ENCODE peak calls at places on chromosomes 4 and X, in five cellular contexts. F, U, Z, L and X are unnamed samples. For H3K4me1, the result is how much of the 10 kb centered on the place peaks cover.

GRCh38 chr4:80446664-80447063 is 111.1 kb downstream of the CFAP299 start:
- DNase-seq in F (no peak), U (no peak), Z (no peak), L (no peak), X (no peak)

GRCh38 chr4:173463816-173464215 is 64.9 kb upstream of the SCRG1 start:
- DNase-seq in F (no peak), U (no peak), Z (no peak), L (no peak), X (no peak)

GRCh38 chr4:37729649-37730004 is 43.5 kb upstream of the RELL1 start:
- DNase-seq in F (no peak), U (no peak), Z (no peak), L (no peak), X (no peak)

GRCh38 chrX:135382260-135382659 is 39.5 kb upstream of the SMIM10L2A start:
- DNase-seq in F (no peak), U (no peak), Z (no peak), L (no peak), X (no peak)

GRCh38 chrX:39877919-39878318 is 219.8 kb downstream of the BCOR start:
- DNase-seq in F (no peak), U (no peak), Z (no peak), L (no peak), X (no peak)

GRCh38 chr4:56757270-56757746 is 64.2 kb downstream of the SPINK2 start:
- DNase-seq in F (peak), U (peak), Z (peak), L (peak), X (peak)

GRCh38 chr4:83504544-83504943 is 19.6 kb upstream of the ABRAXAS1 start:
- DNase-seq in F (no peak), U (peak), Z (no peak), L (no peak), X (no peak)

GRCh38 chrX:150903110-150903508 is 4.6 kb upstream of the CD99L2 start:
- DNase-seq in F (no peak), U (no peak), Z (no peak), L (no peak), X (no peak)

GRCh38 chr4:176656108-176656507 is 136.6 kb downstream of the VEGFC start:
- DNase-seq in F (no peak), U (no peak), Z (no peak), L (no peak), X (no peak)

GRCh38 chr4:146368209-146368608 is 153.5 kb downstream of the SLC10A7 start:
- DNase-seq in F (no peak), U (peak), Z (no peak), L (no peak), X (no peak)

GRCh38 chr4:153950100-153950979 is 161.5 kb upstream of the SFRP2 start:
- DNase-seq in F (no peak), U (no peak), Z (no peak), L (no peak), X (no peak)

GRCh38 chr4:80036949-80037348 is 36.1 kb downstream of the ANTXR2 start:
- DNase-seq in F (no peak), U (peak), Z (no peak), L (no peak), X (no peak)

DNA sequence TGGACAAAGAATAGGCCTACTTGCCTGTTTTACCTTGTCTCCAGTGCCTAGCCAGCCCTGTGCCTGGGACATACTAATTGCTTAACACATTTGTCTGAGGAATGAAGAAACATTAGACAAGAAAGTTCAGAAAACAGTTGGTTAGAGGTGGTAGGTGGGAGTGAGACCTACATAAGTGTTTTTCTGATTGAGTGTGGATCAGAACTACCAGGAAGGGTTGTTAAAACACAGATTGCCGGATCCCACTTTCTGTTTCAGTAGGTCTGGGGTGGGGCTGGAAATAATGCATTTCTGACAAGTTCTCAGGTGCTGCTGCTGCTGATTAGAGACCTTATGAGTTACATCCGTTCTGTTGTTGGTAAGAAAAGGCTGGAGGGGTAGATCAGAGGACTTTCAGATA is 5.7 kb upstream of the JADE1 start:
- DNase-seq in F (no peak), U (no peak), Z (no peak), L (no peak), X (no peak)
- H3K4me3 ChIP-seq in F (no peak), U (no peak), Z (no peak), L (no peak), X (no peak)

GRCh38 chr4:8109406-8110065 is 49.1 kb downstream of the ABLIM2 start:
- DNase-seq in F (no peak), U (no peak), Z (peak), L (no peak), X (no peak)
- H3K4me1 ChIP-seq in F (under half), U (under half), Z (under half), L (under half), X (under half)

GRCh38 chr4:155376387-155377268 is at the start of gene MAP9:
- DNase-seq in F (peak), U (peak), Z (peak), L (peak), X (no peak)

GRCh38 chr4:155371432-155372043 is 5.2 kb downstream of the MAP9 start:
- DNase-seq in F (no peak), U (peak), Z (no peak), L (no peak), X (no peak)

GRCh38 chr4:155377281-155377680 is 516 bp upstream of the MAP9 start:
- DNase-seq in F (no peak), U (no peak), Z (no peak), L (no peak), X (no peak)
- H3K4me3 ChIP-seq in F (peak), U (no peak), Z (no peak), L (no peak), X (no peak)

DNA sequence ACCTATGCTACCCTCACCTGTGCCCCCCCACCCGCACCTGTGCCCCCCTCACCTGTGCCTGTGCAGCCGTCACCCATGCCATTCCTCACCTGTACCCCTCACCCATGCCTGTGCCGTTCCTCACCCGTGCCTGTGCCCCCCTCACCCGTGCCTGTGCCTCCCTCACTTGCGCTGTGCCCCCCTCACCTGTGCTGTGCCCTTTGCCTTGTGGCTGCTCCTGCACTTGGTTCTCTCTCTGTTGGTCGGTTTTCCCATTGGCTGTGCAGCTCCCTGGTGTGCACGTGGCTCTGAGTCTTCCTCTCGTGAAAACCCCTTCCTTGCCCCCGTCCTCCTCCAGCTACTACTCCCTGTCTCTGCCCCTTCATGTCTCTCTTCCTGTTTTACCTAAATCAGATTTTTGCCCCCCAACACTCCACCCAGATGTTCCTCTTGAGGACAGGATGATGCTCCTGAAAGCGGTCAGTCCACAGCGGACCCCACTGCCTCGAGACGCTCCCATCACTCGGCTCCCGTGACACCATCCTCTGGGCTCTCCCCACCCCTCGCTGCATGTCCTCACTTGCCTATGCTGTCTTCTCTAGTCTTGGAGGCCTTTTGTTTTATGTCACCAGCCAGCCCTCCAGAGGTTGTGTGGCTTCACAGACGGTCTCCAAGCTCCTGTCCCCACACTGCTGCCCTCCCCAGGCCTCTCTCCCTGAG is 6.8 kb downstream of the MAEA start:
- DNase-seq in F (no peak), U (no peak), Z (no peak), L (peak), X (no peak)
- H3K4me1 ChIP-seq in F (under half), U (under half), Z (under half), L (under half), X (under half)

GRCh38 chrX:107506596-107507031 is 57.2 kb downstream of the FRMPD3 start:
- DNase-seq in F (no peak), U (no peak), Z (no peak), L (no peak), X (no peak)
- H3K4me3 ChIP-seq in F (no peak), U (no peak), Z (no peak), L (no peak), X (no peak)

GRCh38 chr4:168773388-168774195 is 236.5 kb downstream of the CBR4 start:
- DNase-seq in F (no peak), U (no peak), Z (peak), L (no peak), X (no peak)
- H3K4me1 ChIP-seq in F (under half), U (under half), Z (under half), L (under half), X (under half)

GRCh38 chr4:130110189-130110588 is 1014.2 kb downstream of the C4orf33 start:
- DNase-seq in F (no peak), U (no peak), Z (no peak), L (no peak), X (no peak)
- H3K4me3 ChIP-seq in F (no peak), U (no peak), Z (no peak), L (no peak), X (no peak)

GRCh38 chr4:143207555-143207954 is 22.8 kb downstream of the USP38 start:
- DNase-seq in F (no peak), U (peak), Z (no peak), L (no peak), X (peak)

GRCh38 chr4:143199503-143199902 is 14.8 kb downstream of the USP38 start:
- DNase-seq in F (no peak), U (no peak), Z (no peak), L (no peak), X (no peak)

GRCh38 chr4:143202824-143203223 is 18.1 kb downstream of the USP38 start:
- DNase-seq in F (no peak), U (no peak), Z (no peak), L (no peak), X (no peak)

DNA sequence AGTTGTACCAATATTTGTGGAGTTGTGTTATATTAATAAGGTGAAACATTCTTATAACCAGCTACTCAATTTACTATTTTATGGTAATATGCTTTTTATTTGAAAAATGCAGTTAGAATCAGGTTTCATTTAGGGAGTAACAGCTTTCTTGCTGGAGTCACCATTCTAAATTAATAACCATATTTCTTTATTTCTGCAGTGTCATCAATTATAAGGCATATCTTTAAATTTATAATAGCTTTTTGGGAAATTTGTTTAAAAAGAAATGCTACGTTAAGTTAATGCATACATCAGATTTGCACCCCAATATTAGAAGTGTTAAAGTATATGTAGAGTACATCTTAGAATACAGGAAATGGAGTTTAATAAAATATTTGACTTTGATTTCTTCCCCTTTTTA is 18.9 kb downstream of the USP38 start:
- DNase-seq in F (no peak), U (no peak), Z (no peak), L (no peak), X (no peak)
- H3K4me1 ChIP-seq in F (under half), U (under half), Z (under half), L (under half), X (under half)

GRCh38 chr4:17492876-17493275 is 19.0 kb downstream of the QDPR start:
- DNase-seq in F (no peak), U (no peak), Z (no peak), L (no peak), X (no peak)

GRCh38 chr4:17492058-17492741 is 19.7 kb downstream of the QDPR start:
- DNase-seq in F (no peak), U (no peak), Z (no peak), L (no peak), X (no peak)

GRCh38 chr4:17494258-17494657 is 17.6 kb downstream of the QDPR start:
- DNase-seq in F (no peak), U (peak), Z (no peak), L (no peak), X (no peak)

GRCh38 chr4:17494833-17495232 is 17.1 kb downstream of the QDPR start:
- DNase-seq in F (no peak), U (no peak), Z (no peak), L (no peak), X (no peak)

DNA sequence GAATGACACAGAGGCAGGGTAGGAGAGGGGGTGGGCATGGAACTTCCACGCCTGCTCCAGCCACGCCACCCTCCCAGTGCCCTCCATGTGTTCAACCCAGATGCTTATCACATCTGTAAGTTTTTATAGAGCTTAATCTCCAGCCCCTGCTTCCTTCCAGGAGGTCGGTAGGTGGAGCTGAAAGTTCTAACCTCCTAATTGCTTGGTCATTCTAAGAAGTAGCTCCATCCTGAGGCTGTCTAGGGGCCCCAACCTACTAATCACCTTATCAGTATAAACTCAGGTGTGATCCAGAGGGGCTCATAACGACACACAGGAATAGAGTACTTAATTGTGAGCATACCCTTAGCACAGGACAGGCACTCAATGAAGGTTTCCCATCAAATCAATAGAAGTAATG is 18.3 kb downstream of the QDPR start:
- DNase-seq in F (no peak), U (no peak), Z (no peak), L (no peak), X (no peak)
- H3K4me3 ChIP-seq in F (no peak), U (no peak), Z (no peak), L (no peak), X (no peak)